ENCODE peak calls at places on chromosomes 2 and 18, in seven cellular contexts. W is MM.1S, R is endodermal cell, N is cardiac muscle cell, D is fibroblast of mammary gland, G is tibial artery, T is psoas muscle. P is an unnamed sample.

GRCh38 chr2:119197529-119198266 is 25.9 kb upstream of the STEAP3 start:
- DNase-seq in W (no peak), R (no peak), N (no peak), D (no peak), G (no peak), T (no peak), P (no peak)

GRCh38 chr2:70646429-70646828 is 92.8 kb upstream of the TGFA start:
- DNase-seq in W (no peak), R (peak), N (no peak), D (no peak), G (no peak), T (no peak), P (no peak)

GRCh38 chr2:235077046-235077445 is 125.2 kb downstream of the SH3BP4 start:
- DNase-seq in W (no peak), R (no peak), N (no peak), D (no peak), G (no peak), T (no peak), P (no peak)

GRCh38 chr2:231395188-231396057 is at the start of gene B3GNT7:
- DNase-seq in W (no peak), R (peak), N (no peak), D (no peak), G (no peak), T (no peak), P (peak)

GRCh38 chr18:12251311-12251710 is 2.9 kb upstream of the CIDEA start:
- DNase-seq in W (no peak), R (no peak), N (no peak), D (no peak), G (no peak), T (no peak), P (no peak)

GRCh38 chr2:95273911-95274290 is 348 bp upstream of the PROM2 start:
- DNase-seq in W (no peak), R (no peak), N (no peak), D (no peak), G (no peak), T (no peak), P (no peak)

GRCh38 chr2:10868021-10868420 is 43.7 kb upstream of the KCNF1 start:
- DNase-seq in W (no peak), R (no peak), N (no peak), D (no peak), G (no peak), T (no peak), P (no peak)

GRCh38 chr18:38790303-38790702 is 1224.7 kb upstream of the CELF4 start:
- DNase-seq in W (peak), R (peak), N (peak), D (no peak), G (no peak), T (no peak), P (peak)

GRCh38 chr2:85234879-85235278 is 92.9 kb downstream of the TGOLN2 start:
- DNase-seq in W (no peak), R (no peak), N (peak), D (no peak), G (no peak), T (no peak), P (peak)

GRCh38 chr18:51666717-51667320 is 469.3 kb upstream of the MEX3C start:
- DNase-seq in W (no peak), R (no peak), N (peak), D (peak), G (no peak), T (no peak), P (peak)

GRCh38 chr2:144460981-144461766 is 58.7 kb downstream of the ZEB2 start:
- DNase-seq in W (no peak), R (no peak), N (no peak), D (peak), G (no peak), T (peak), P (no peak)

GRCh38 chr18:44245026-44245425 is 435.7 kb upstream of the SETBP1 start:
- DNase-seq in W (no peak), R (no peak), N (no peak), D (peak), G (no peak), T (no peak), P (no peak)

GRCh38 chr2:44769349-44770005 is 172.0 kb upstream of the SIX3 start:
- DNase-seq in W (no peak), R (no peak), N (no peak), D (no peak), G (no peak), T (no peak), P (no peak)

GRCh38 chr2:96596596-96596995 is 41.5 kb downstream of the KANSL3 start:
- DNase-seq in W (no peak), R (no peak), N (no peak), D (no peak), G (no peak), T (no peak), P (no peak)

GRCh38 chr2:102251042-102251848 is 60.1 kb upstream of the IL1RL1 start:
- DNase-seq in W (peak), R (peak), N (peak), D (peak), G (no peak), T (peak), P (peak)

GRCh38 chr2:44135771-44136170 is 32.9 kb upstream of the PPM1B start:
- DNase-seq in W (no peak), R (peak), N (no peak), D (peak), G (peak), T (no peak), P (no peak)

GRCh38 chr2:71566271-71566858 is 113.0 kb downstream of the DYSF start:
- DNase-seq in W (no peak), R (no peak), N (no peak), D (no peak), G (no peak), T (no peak), P (no peak)

GRCh38 chr2:239077260-239077659 is 229.4 kb downstream of the TWIST2 start:
- DNase-seq in W (no peak), R (no peak), N (no peak), D (no peak), G (no peak), T (no peak), P (no peak)

GRCh38 chr2:39839261-39839848 is 60.3 kb upstream of the THUMPD2 start:
- DNase-seq in W (peak), R (peak), N (no peak), D (no peak), G (no peak), T (no peak), P (no peak)

GRCh38 chr2:190627881-190628412 is 20.9 kb upstream of the NAB1 start:
- DNase-seq in W (no peak), R (no peak), N (no peak), D (no peak), G (peak), T (no peak), P (peak)

GRCh38 chr2:241540766-241541561 is 17.6 kb upstream of the BOK start:
- DNase-seq in W (no peak), R (peak), N (peak), D (peak), G (no peak), T (peak), P (peak)

GRCh38 chr2:241539616-241540374 is 18.8 kb upstream of the BOK start:
- DNase-seq in W (no peak), R (no peak), N (no peak), D (no peak), G (no peak), T (no peak), P (no peak)

GRCh38 chr2:241541564-241542277 is 16.8 kb upstream of the BOK start:
- DNase-seq in W (no peak), R (peak), N (peak), D (no peak), G (no peak), T (no peak), P (peak)

GRCh38 chr2:241538838-241539615 is 19.5 kb upstream of the BOK start:
- DNase-seq in W (no peak), R (no peak), N (no peak), D (no peak), G (no peak), T (no peak), P (no peak)

DNA sequence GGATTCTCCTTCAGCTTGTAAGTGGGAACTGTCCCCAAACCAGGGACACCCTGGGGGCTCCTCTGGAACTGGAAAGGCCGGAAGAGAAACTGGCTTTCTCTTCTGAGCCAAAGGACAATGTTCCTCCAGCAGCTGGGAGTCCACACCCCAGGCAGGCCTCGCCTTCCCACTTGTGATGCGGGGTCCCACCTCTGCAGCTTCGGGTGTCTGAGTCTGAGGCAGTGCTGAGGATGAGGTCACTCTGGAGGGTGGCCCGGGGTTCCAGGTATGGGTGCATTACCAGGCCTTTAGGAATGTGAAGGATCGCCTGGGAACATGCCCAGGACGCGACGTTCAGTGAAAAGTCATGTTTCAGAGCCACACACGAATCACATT is 18.2 kb upstream of the BOK start:
- DNase-seq in W (no peak), R (no peak), N (no peak), D (no peak), G (no peak), T (no peak), P (no peak)
- H3K4me3 ChIP-seq in W (no peak), R (no peak), N (no peak), D (no peak), G (peak), T (peak), P (no peak)

DNA sequence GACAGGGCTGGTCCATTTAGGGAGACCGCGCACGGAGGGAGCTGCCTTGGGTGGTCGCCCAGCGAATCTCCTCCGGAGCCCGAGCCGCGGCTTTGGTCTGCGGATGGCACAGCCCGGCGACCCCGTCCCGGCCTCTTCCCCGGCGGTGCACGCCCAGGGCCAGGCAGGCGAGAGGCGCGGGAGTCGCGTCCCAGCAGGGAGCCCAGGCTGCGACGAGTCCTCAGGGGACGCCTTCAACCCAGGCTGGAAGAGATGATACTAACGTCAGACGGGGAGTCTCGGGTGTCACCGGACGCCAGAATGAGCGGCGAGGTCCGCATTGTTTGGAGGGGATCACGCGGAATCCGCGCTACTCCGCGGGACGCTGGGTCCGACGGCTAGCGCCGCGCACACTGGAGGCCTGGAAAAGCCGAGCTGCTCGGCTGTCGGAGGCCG is 909 bp upstream of the CRACDL start:
- DNase-seq in W (no peak), R (peak), N (no peak), D (no peak), G (no peak), T (no peak), P (peak)
- H3K4me3 ChIP-seq in W (no peak), R (peak), N (no peak), D (no peak), G (peak), T (peak), P (peak)

GRCh38 chr2:98534761-98535160 is 73.6 kb downstream of the COA5 start:
- DNase-seq in W (no peak), R (no peak), N (no peak), D (no peak), G (no peak), T (no peak), P (no peak)
- H3K4me3 ChIP-seq in W (no peak), R (no peak), N (no peak), D (no peak), G (no peak), T (no peak), P (no peak)

DNA sequence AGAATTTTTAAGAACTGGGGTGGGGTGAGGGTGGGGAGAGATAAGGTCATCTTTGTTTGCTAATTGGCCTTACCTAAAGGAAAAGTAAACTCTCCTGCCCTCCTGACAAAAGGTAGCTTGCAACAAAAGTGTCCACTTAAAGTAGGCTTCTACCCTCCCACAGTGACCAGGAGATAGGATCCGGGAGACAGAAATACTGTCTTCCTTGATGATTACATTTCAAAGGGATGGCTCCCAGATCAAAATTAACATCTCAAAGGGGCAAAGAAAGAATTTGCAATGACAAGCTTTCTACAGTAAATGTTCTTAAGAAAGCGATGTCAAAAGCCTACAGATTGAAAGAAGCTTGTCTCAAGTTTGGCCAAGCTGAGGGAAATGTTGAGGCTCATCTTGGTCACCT is 775.3 kb downstream of the CPS1 start:
- DNase-seq in W (no peak), R (peak), N (no peak), D (no peak), G (no peak), T (no peak), P (peak)
- H3K4me3 ChIP-seq in W (no peak), R (peak), N (no peak), D (no peak), G (no peak), T (no peak), P (no peak)

DNA sequence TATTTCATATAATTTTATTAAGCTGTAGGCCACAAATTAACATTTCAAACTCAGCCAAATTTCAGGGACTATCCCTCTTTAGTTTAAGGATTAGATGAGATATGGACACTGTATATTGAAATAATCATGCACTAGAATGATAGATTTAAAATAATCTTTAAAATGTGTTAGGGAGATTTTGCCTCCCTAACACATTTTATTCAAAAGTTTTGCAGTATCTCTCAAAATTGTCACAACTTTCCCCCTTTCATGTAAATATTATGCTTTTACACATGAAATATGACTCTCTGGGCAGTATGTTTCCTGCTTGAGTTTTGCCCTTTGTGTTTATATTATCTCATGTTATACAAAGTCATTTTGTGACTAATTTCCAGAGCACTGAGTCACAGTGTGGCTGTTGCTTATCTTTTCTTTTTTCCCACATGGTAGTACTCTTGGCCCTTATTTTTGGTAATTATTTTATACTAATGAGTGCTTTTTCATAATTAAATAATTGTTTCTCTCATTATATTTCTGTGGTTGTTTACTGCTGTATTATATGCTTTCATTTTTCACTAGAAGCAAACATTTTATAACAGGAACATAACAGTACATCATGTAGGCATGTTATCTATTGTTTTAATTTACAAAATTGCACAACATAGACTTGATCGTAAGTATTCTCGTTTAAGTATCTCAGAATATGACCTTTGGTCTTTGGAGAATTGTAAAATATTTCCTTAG is 1.1 kb downstream of the TFPI start:
- DNase-seq in W (no peak), R (no peak), N (no peak), D (peak), G (no peak), T (no peak), P (no peak)
- H3K4me3 ChIP-seq in W (no peak), R (no peak), N (peak), D (peak), G (peak), T (peak), P (peak)

GRCh38 chr2:218402911-218403411 is 3.3 kb downstream of the CTDSP1 start:
- DNase-seq in W (no peak), R (no peak), N (no peak), D (no peak), G (no peak), T (no peak), P (no peak)

GRCh38 chr2:218406209-218406948 is 6.7 kb downstream of the CTDSP1 start:
- DNase-seq in W (peak), R (peak), N (peak), D (peak), G (peak), T (peak), P (peak)

GRCh38 chr2:218405365-218406208 is 5.9 kb downstream of the CTDSP1 start:
- DNase-seq in W (no peak), R (peak), N (peak), D (no peak), G (peak), T (peak), P (peak)

GRCh38 chr2:218403810-218404209 is 4.1 kb downstream of the CTDSP1 start:
- DNase-seq in W (no peak), R (no peak), N (no peak), D (no peak), G (no peak), T (no peak), P (no peak)

GRCh38 chr2:218404351-218405145 is 4.9 kb downstream of the CTDSP1 start:
- DNase-seq in W (no peak), R (no peak), N (no peak), D (no peak), G (no peak), T (no peak), P (peak)
- H3K4me3 ChIP-seq in W (no peak), R (no peak), N (no peak), D (no peak), G (no peak), T (no peak), P (no peak)

DNA sequence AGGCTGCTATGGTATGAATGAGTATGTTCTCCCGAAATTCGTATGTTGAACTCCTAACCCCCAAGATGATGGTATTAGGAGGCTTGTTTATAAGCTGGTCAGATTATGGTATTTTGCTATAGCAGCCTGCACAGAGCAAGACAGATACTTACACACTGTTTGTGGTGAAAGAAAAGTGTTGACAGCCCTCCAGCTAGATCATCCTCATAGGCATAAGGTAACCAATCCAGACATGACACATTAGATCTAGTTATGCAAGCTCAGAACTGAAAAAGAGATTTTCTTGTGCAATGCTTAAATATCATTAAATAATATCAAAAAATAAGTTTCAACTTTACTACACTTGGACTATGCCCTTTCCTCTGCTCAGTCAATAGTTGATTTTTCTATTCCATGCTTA is 107.1 kb downstream of the ABCA12 start:
- DNase-seq in W (no peak), R (no peak), N (no peak), D (peak), G (no peak), T (no peak), P (no peak)
- H3K4me3 ChIP-seq in W (no peak), R (no peak), N (no peak), D (no peak), G (no peak), T (no peak), P (no peak)

DNA sequence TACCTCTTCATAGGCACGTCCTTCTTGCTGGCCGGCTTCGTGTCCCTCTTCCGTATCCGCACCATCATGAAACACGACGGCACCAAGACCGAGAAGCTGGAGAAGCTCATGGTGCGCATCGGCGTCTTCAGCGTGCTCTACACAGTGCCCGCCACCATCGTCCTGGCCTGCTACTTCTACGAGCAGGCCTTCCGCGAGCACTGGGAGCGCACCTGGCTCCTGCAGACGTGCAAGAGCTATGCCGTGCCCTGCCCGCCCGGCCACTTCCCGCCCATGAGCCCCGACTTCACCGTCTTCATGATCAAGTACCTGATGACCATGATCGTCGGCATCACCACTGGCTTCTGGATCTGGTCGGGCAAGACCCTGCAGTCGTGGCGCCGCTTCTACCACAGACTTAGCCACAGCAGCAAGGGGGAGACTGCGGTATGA is 2.3 kb downstream of the FZD7 start:
- DNase-seq in W (no peak), R (peak), N (peak), D (peak), G (no peak), T (peak), P (peak)
- H3K4me3 ChIP-seq in W (no peak), R (peak), N (peak), D (peak), G (peak), T (peak), P (peak)